ENCODE peak calls at places on chromosomes 3 and 15, in seven cellular contexts. O is GM23338, R is A549, Z is HFF-Myc, H is fibroblast of lung, E is neural crest cell, N is cardiac muscle cell. B is an unnamed sample.

GRCh38 chr3:51942603-51943450 is 664 bp downstream of the PARP3 start:
- DNase-seq in O (no peak), R (peak), Z (no peak), H (peak), E (no peak), N (peak), B (no peak)

GRCh38 chr3:158789592-158789991 is 12.3 kb upstream of the MFSD1 start:
- DNase-seq in O (no peak), R (peak), Z (no peak), H (peak), E (no peak), N (peak), B (no peak)

GRCh38 chr3:62604301-62604700 is 231.0 kb upstream of the FEZF2 start:
- DNase-seq in O (no peak), R (peak), Z (peak), H (peak), E (no peak), N (peak), B (peak)

GRCh38 chr3:74347563-74348268 is 266.7 kb downstream of the CNTN3 start:
- DNase-seq in O (no peak), R (no peak), Z (no peak), H (no peak), E (no peak), N (no peak), B (no peak)

GRCh38 chr3:67593761-67594234 is 60.6 kb downstream of the SUCLG2 start:
- DNase-seq in O (peak), R (peak), Z (no peak), H (peak), E (no peak), N (peak), B (no peak)

GRCh38 chr3:111210003-111210699 is 138.5 kb downstream of the NECTIN3 start:
- DNase-seq in O (peak), R (no peak), Z (no peak), H (peak), E (no peak), N (no peak), B (no peak)

GRCh38 chr3:136195258-136196063 is 674 bp downstream of the MSL2 start:
- DNase-seq in O (peak), R (peak), Z (no peak), H (peak), E (peak), N (peak), B (no peak)

GRCh38 chr3:111800472-111800871 is 58.6 kb upstream of the PHLDB2 start:
- DNase-seq in O (no peak), R (no peak), Z (no peak), H (no peak), E (no peak), N (no peak), B (no peak)

GRCh38 chr3:78979083-78979482 is 788.7 kb downstream of the ROBO1 start:
- DNase-seq in O (no peak), R (no peak), Z (no peak), H (no peak), E (no peak), N (no peak), B (no peak)

GRCh38 chr15:43134157-43134637 is 811 bp downstream of the TMEM62 start:
- DNase-seq in O (peak), R (no peak), Z (no peak), H (no peak), E (no peak), N (no peak), B (no peak)

GRCh38 chr15:48582472-48583235 is 62.9 kb downstream of the FBN1 start:
- DNase-seq in O (no peak), R (no peak), Z (no peak), H (peak), E (no peak), N (peak), B (no peak)

GRCh38 chr3:14772533-14773138 is 46.1 kb upstream of the FGD5 start:
- DNase-seq in O (no peak), R (no peak), Z (no peak), H (no peak), E (no peak), N (no peak), B (no peak)

GRCh38 chr15:58227706-58228543 is 89.7 kb downstream of the AQP9 start:
- DNase-seq in O (peak), R (peak), Z (no peak), H (peak), E (peak), N (peak), B (peak)

GRCh38 chr3:169118666-169119370 is 544.7 kb downstream of the MECOM start:
- DNase-seq in O (no peak), R (no peak), Z (no peak), H (peak), E (no peak), N (no peak), B (no peak)

GRCh38 chr15:83871808-83872559 is 218.1 kb downstream of the ADAMTSL3 start:
- DNase-seq in O (no peak), R (peak), Z (no peak), H (peak), E (no peak), N (peak), B (no peak)

GRCh38 chr3:127454051-127454450 is 136.5 kb downstream of the TPRA1 start:
- DNase-seq in O (no peak), R (no peak), Z (no peak), H (no peak), E (no peak), N (no peak), B (no peak)

GRCh38 chr15:94582368-94582767 is 351.0 kb downstream of the MCTP2 start:
- DNase-seq in O (peak), R (peak), Z (no peak), H (no peak), E (peak), N (peak), B (no peak)

GRCh38 chr3:170355738-170356595 is 1.5 kb upstream of the SKIL start:
- DNase-seq in O (peak), R (peak), Z (no peak), H (peak), E (peak), N (peak), B (no peak)

GRCh38 chr3:69914395-69914794 is 85.1 kb upstream of the SAMMSON start:
- DNase-seq in O (no peak), R (peak), Z (no peak), H (peak), E (no peak), N (no peak), B (peak)

GRCh38 chr3:29277249-29277648 is 3.6 kb upstream of the RBMS3 start:
- DNase-seq in O (no peak), R (no peak), Z (no peak), H (no peak), E (no peak), N (no peak), B (no peak)

GRCh38 chr3:71102111-71103039 is 481.2 kb downstream of the FOXP1 start:
- DNase-seq in O (no peak), R (peak), Z (peak), H (peak), E (no peak), N (peak), B (no peak)

GRCh38 chr3:170222647-170223541 is 670 bp downstream of the PRKCI start:
- DNase-seq in O (peak), R (peak), Z (no peak), H (peak), E (no peak), N (peak), B (no peak)

GRCh38 chr3:107562979-107563531 is 40.3 kb downstream of the BBX start:
- DNase-seq in O (peak), R (no peak), Z (no peak), H (no peak), E (no peak), N (no peak), B (no peak)

GRCh38 chr15:69793783-69794451 is 303.8 kb downstream of the TLE3 start:
- DNase-seq in O (no peak), R (no peak), Z (no peak), H (no peak), E (no peak), N (no peak), B (no peak)

GRCh38 chr15:49622561-49622960 is 1.7 kb downstream of the DTWD1 start:
- DNase-seq in O (peak), R (peak), Z (no peak), H (peak), E (no peak), N (peak), B (no peak)
- TF ChIP-seq CTCF in O (no peak), R (no peak), Z (peak), H (peak), E (no peak), N (peak), B (no peak)

GRCh38 chr15:78308422-78309021 is 9.1 kb upstream of the SKIC8 start:
- DNase-seq in O (peak), R (peak), Z (no peak), H (peak), E (peak), N (peak), B (no peak)
- TF ChIP-seq CTCF in O (peak), R (peak), Z (peak), H (peak), E (peak), N (peak), B (peak)

DNA sequence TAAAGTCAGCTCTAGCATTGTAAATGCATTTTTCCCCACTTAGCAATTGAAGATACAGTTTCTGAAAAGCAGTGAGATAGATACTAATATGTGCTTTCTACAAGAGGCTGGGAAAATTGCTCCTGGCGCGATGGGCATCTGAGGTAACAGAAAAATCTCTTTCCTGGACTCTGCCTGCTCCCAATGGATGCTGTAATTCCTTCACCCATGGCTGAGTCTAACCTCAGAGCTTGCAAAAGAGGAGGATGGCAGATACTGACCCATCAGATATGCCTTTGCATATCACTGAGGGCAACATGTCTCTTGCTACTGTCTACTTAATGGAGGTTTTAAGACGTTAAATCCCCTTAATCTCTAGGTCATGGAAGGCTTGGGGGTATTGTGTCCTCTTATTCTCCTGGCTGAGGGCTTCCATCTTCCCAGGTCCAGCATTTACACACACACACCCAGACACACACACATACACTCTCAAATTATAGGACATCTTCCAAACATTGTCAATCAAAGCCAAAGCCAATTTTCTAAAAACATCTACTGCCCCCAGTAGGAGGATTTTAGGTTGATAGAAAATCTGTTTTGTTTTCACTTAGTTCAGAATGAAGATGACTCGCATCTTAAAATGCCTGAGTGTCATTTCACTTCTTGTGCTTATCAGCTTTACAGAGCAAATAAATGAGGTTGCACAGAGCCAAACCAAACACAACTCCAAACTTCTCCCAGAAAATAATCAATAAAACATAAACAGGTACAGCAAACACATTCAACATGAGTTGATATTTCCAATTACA is 2.4 kb downstream of the TRPM1 start:
- DNase-seq in O (no peak), R (no peak), Z (no peak), H (no peak), E (no peak), N (no peak), B (no peak)
- TF ChIP-seq CTCF in O (no peak), R (peak), Z (no peak), H (no peak), E (no peak), N (no peak), B (peak)

DNA sequence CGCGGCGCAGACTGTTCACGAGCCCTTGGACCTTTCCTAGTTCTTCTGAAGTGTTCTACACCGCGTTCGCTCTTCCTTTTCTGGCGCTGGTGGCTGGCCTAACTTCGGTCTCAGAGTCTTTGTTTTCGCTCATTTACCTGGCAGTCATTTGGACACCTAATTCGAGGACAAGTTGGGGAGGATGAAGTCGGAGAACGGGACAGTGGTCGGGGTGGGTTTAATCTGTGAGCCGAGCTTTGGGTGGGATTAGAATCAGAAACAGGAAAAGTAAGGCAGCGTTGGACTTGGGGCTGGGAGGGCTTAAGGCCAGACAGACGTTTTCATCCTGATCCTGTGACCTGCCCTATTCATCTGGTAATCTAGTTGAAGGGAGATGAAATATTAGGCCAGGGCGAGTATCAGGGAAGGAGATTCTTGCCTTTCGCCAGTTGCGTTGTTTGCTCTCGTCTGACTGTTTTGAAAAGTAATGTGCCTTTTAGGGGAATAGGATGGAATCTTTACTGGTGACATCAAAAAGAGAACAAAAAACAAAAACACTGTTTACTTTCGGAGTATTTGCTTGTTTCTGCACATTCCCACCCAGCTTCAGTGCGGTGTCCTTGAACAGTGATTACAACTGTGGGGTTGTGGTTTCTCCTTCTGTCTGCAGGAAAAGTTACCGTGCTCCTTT is 1.9 kb downstream of the DIPK2A start:
- DNase-seq in O (no peak), R (peak), Z (no peak), H (peak), E (no peak), N (peak), B (no peak)
- TF ChIP-seq CTCF in O (no peak), R (no peak), Z (no peak), H (no peak), E (no peak), N (no peak), B (no peak)

DNA sequence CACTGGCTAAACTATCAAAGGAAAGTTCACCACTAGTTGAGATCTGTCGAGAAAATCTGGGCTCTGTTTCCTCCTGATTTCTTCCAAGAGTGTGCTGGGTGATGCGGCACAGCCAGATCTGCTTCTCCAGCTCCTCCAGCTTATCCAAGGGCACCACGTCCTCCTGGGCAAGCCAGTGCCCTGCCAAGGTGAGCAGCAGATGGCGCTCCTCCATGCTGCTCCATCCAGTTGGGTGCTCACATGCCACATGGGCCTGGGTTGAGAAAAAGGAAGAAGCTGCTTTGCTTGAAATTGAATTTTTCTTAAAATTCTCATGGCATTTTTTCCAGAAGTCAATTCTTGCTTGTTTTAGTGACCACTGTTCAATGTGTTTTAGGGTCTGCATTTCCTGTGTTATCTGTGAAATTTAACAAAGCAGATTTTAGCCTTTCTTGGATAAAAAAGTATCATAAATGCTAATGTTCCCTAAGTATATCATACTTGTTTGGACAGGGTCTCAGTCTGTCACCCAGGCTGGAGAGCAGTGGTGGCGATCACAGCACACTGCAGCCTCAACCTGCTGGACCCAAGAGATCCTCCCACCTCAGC is 47.3 kb downstream of the EIF3J start:
- DNase-seq in O (peak), R (peak), Z (no peak), H (peak), E (no peak), N (peak), B (no peak)
- TF ChIP-seq CTCF in O (peak), R (peak), Z (peak), H (peak), E (peak), N (peak), B (peak)

DNA sequence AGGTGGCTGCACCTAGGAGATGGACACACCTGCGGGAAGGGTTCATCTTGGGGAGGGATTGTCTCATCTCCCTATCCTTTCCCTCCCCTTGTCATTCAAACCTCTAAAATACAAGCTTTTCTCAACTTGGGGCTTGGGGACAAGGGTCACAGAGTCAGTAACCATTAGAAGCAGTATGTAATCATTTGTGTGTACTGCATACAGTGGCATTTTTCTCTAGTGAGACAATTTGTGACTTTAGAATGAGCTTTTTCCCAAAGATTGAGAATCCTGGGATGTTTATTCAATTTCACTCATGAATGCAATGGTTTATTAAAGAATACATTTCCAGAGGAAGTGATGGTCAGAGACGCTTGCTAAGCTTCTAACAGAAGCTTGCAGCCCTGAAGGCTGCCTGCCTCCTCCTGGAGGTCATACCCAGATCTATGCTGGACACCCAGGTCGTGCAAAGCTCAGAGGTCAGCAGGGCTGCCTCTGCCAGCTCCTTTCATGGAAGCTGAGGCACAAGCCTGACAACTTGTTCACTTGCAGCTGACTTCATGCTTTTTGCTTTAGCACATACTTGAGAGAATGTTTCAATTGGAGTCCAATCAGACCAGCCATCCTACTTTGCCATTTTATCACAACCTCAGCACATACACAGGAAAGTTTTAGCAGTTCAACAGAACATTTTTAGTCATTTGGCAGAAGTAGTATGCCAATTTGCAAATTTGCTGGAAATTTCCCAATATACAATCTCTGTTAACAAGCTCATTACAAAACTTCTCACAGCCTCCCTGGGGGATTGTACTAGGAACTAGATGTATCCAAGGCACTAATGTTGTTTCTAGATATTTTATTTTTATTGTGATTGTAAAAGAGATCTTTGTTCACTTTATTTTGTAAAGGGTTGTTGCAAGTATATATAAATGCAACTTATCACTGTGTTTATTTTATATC is 25.6 kb upstream of the ALDH1L1 start:
- DNase-seq in O (no peak), R (no peak), Z (no peak), H (no peak), E (no peak), N (peak), B (no peak)
- TF ChIP-seq CTCF in O (no peak), R (no peak), Z (no peak), H (no peak), E (no peak), N (no peak), B (no peak)

B was measured in keratinocyte.